ENCODE peak calls at places on chromosome 18, in six cellular contexts. Y is endothelial cell of umbilical vein, T is DMS153, I is AG08395, M is left ventricle myocardium superior, B is activated T-cell treated with anti-CD3 and anti-CD28 coated beads for 48 hours. C is an unnamed sample.

GRCh38 chr18:75211002-75211621 is 515 bp downstream of the TSHZ1 start:
- DNase-seq in Y (peak), M (no peak), T (no peak), B (no peak), I (no peak), C (peak)

GRCh38 chr18:37322497-37323035 is 243.0 kb downstream of the CELF4 start:
- DNase-seq in Y (peak), I (peak), T (no peak), B (no peak), M (peak), C (peak)

GRCh38 chr18:41753826-41754225 is 201.2 kb upstream of the PIK3C3 start:
- DNase-seq in I (peak), B (no peak), T (no peak), Y (no peak), M (no peak), C (no peak)

GRCh38 chr18:22378672-22379282 is 38.9 kb downstream of the CTAGE1 start:
- DNase-seq in T (no peak), Y (peak), B (no peak), M (peak), I (peak), C (peak)

GRCh38 chr18:44909191-44909719 is 228.6 kb downstream of the SETBP1 start:
- DNase-seq in T (no peak), B (no peak), M (no peak), I (no peak), Y (no peak), C (no peak)

GRCh38 chr18:31555971-31556747 is 35.5 kb upstream of the TTR start:
- DNase-seq in T (peak), I (peak), M (no peak), B (peak), Y (peak), C (peak)

GRCh38 chr18:28725876-28726275 is 548.9 kb upstream of the CDH2 start:
- DNase-seq in T (no peak), M (no peak), Y (no peak), B (no peak), I (no peak), C (no peak)

GRCh38 chr18:37403100-37403781 is 162.4 kb downstream of the CELF4 start:
- DNase-seq in Y (no peak), I (peak), T (no peak), M (peak), B (no peak), C (peak)

GRCh38 chr18:32139835-32140283 is 48.2 kb downstream of the RNF138 start:
- DNase-seq in M (no peak), Y (no peak), T (no peak), B (no peak), I (no peak), C (no peak)

GRCh38 chr18:21703241-21703820 is 1.2 kb downstream of the ABHD3 start:
- DNase-seq in Y (no peak), B (no peak), M (no peak), T (no peak), I (no peak), C (no peak)